ENCODE peak calls at places on chromosomes 16 and 17, in eight cellular contexts. I is B cell; S is HT-29; C is psoas muscle; W is IMR-90; N is CD8-positive, alpha-beta T cell; T is NCI-H510A treated with DMSO at 0.1 percent for 48 hours; H is cardiac muscle cell. V is an unnamed sample.

GRCh38 chr16:35150805-35151312 is 1691.4 kb downstream of the TP53TG3F start:
- DNase-seq in I (no peak), S (no peak), C (no peak), W (no peak), N (no peak), T (no peak), H (no peak), V (no peak)

GRCh38 chr16:85029413-85029794 is 1.8 kb downstream of the KIAA0513 start:
- DNase-seq in I (no peak), S (peak), C (no peak), W (peak), N (peak), T (no peak), H (no peak), V (no peak)

GRCh38 chr16:53052519-53053501 is at the start of gene CHD9NB:
- DNase-seq in I (no peak), S (peak), C (no peak), W (peak), N (no peak), T (no peak), H (no peak), V (peak)

GRCh38 chr17:27241346-27241946 is 52.5 kb upstream of the WSB1 start:
- DNase-seq in I (no peak), S (peak), C (no peak), W (peak), N (no peak), T (no peak), H (no peak), V (no peak)

GRCh38 chr17:59752446-59752845 is 45.0 kb downstream of the VMP1 start:
- DNase-seq in I (no peak), S (no peak), C (no peak), W (peak), N (no peak), T (no peak), H (no peak), V (no peak)

GRCh38 chr16:85541619-85542547 is 71.2 kb upstream of the GSE1 start:
- DNase-seq in I (no peak), S (no peak), C (no peak), W (no peak), N (no peak), T (no peak), H (no peak), V (no peak)

GRCh38 chr17:51472670-51473069 is 212.3 kb downstream of the UTP18 start:
- DNase-seq in I (no peak), S (no peak), C (no peak), W (no peak), N (no peak), T (no peak), H (no peak), V (no peak)

GRCh38 chr17:30091771-30092170 is 24.8 kb upstream of the NSRP1 start:
- DNase-seq in I (no peak), S (no peak), C (no peak), W (peak), N (no peak), T (no peak), H (no peak), V (no peak)

GRCh38 chr17:12250973-12251372 is 230.3 kb downstream of the MAP2K4 start:
- DNase-seq in I (no peak), S (no peak), C (no peak), W (no peak), N (no peak), T (no peak), H (no peak), V (no peak)

GRCh38 chr17:76539631-76540271 is at the start of gene PRCD:
- DNase-seq in I (no peak), S (no peak), C (no peak), W (no peak), N (no peak), T (no peak), H (no peak), V (no peak)

GRCh38 chr17:49691086-49691676 is 13.3 kb upstream of the SPOP start:
- DNase-seq in I (no peak), S (no peak), C (no peak), W (no peak), N (no peak), T (no peak), H (peak), V (no peak)

GRCh38 chr16:4783951-4784336 is 4.2 kb downstream of the SEPTIN12 start:
- DNase-seq in I (no peak), S (no peak), C (no peak), W (no peak), N (no peak), T (no peak), H (no peak), V (no peak)

GRCh38 chr17:50950002-50950877 is 84.1 kb upstream of the TOB1 start:
- DNase-seq in I (peak), S (peak), C (peak), W (peak), N (peak), T (peak), H (peak), V (peak)

GRCh38 chr16:77789085-77789611 is 784 bp downstream of the VAT1L start:
- DNase-seq in I (no peak), S (no peak), C (no peak), W (no peak), N (no peak), T (peak), H (peak), V (no peak)

GRCh38 chr17:74089869-74090464 is 113.5 kb upstream of the RPL38 start:
- DNase-seq in I (no peak), S (peak), C (no peak), W (no peak), N (peak), T (peak), H (peak), V (peak)

GRCh38 chr16:72107371-72107770 is 13.7 kb downstream of the DHX38 start:
- DNase-seq in I (no peak), S (no peak), C (no peak), W (no peak), N (no peak), T (no peak), H (no peak), V (no peak)

GRCh38 chr17:17580662-17581470 is 10.6 kb downstream of the PEMT start:
- DNase-seq in I (no peak), S (no peak), C (peak), W (peak), N (no peak), T (no peak), H (peak), V (no peak)

GRCh38 chr16:82655315-82655714 is 28.5 kb downstream of the CDH13 start:
- DNase-seq in I (no peak), S (no peak), C (no peak), W (peak), N (peak), T (no peak), H (no peak), V (no peak)

GRCh38 chr16:80824623-80825364 is 20.4 kb upstream of the CDYL2 start:
- DNase-seq in I (no peak), S (peak), C (no peak), W (peak), N (peak), T (peak), H (peak), V (peak)

GRCh38 chr17:50203589-50204345 is 2.3 kb upstream of the COL1A1 start:
- DNase-seq in I (no peak), S (no peak), C (no peak), W (peak), N (no peak), T (no peak), H (no peak), V (no peak)

GRCh38 chr17:37131064-37131463 is 182.3 kb downstream of the AATF start:
- DNase-seq in I (no peak), S (no peak), C (no peak), W (peak), N (no peak), T (no peak), H (no peak), V (no peak)

GRCh38 chr17:16150251-16150859 is 65.0 kb downstream of the NCOR1 start:
- DNase-seq in I (no peak), S (peak), C (no peak), W (peak), N (no peak), T (no peak), H (no peak), V (no peak)

GRCh38 chr17:2085648-2085949 is 30.7 kb downstream of the HIC1 start:
- DNase-seq in I (no peak), S (no peak), C (peak), W (peak), N (no peak), T (no peak), H (no peak), V (no peak)

V was measured in RPMI8226.